ENCODE peak calls at places on chromosome 20, in eight cellular contexts. T, P, C, A, E, N, D and L are unnamed samples.

GRCh38 chr20:52244702-52245101 is 53.1 kb upstream of the ZFP64 start:
- DNase-seq in T (no peak), P (no peak), C (no peak), A (no peak), E (no peak), N (no peak), D (no peak), L (no peak)

GRCh38 chr20:5400164-5400762 is 83.5 kb upstream of the PROKR2 start:
- DNase-seq in T (peak; percentile 24), P (peak; percentile 6), C (no peak), A (peak; percentile 48), E (peak; percentile 42), N (no peak), D (no peak), L (no peak)

GRCh38 chr20:8656335-8656734 is 412.6 kb upstream of the PLCB4 start:
- DNase-seq in T (no peak), P (peak; percentile 73), C (no peak), A (peak; percentile 24), E (no peak), N (no peak), D (no peak), L (no peak)

GRCh38 chr20:46088409-46089075 is 1.2 kb downstream of the NCOA5 start:
- DNase-seq in T (peak; percentile 12), P (no peak), C (no peak), A (no peak), E (no peak), N (no peak), D (no peak), L (peak; percentile 27)

GRCh38 chr20:51497542-51498467 is 44.7 kb downstream of the NFATC2 start:
- DNase-seq in T (no peak), P (peak; percentile 30), C (peak; percentile 63), A (no peak), E (no peak), N (peak; percentile 27), D (peak; percentile 31), L (no peak)

GRCh38 chr20:58547527-58548475 is 32.6 kb upstream of the APCDD1L start:
- DNase-seq in T (peak; percentile 53), P (no peak), C (no peak), A (peak; percentile 16), E (no peak), N (no peak), D (no peak), L (no peak)

GRCh38 chr20:62558779-62559178 is 83.0 kb upstream of the GATA5 start:
- DNase-seq in T (no peak), P (peak; percentile 83), C (no peak), A (no peak), E (no peak), N (no peak), D (no peak), L (no peak)

GRCh38 chr20:35008411-35009342 is 53.0 kb downstream of the MYH7B start:
- DNase-seq in T (no peak), P (no peak), C (peak; percentile 77), A (no peak), E (no peak), N (no peak), D (peak; percentile 23), L (peak; percentile 42)

GRCh38 chr20:54361485-54361884 is 113.9 kb upstream of the DOK5 start:
- DNase-seq in T (no peak), P (no peak), C (no peak), A (no peak), E (no peak), N (no peak), D (no peak), L (no peak)

GRCh38 chr20:64176548-64177419 is 12.5 kb downstream of the MYT1 start:
- DNase-seq in T (no peak), P (no peak), C (no peak), A (no peak), E (no peak), N (no peak), D (no peak), L (no peak)

GRCh38 chr20:50191566-50192363 is 1.1 kb downstream of the CEBPB start:
- DNase-seq in T (peak; percentile 56), P (no peak), C (no peak), A (no peak), E (peak; percentile 63), N (peak; percentile 30), D (no peak), L (no peak)

GRCh38 chr20:1875762-1876161 is 19.4 kb upstream of the SIRPA start:
- DNase-seq in T (no peak), P (no peak), C (no peak), A (no peak), E (no peak), N (no peak), D (no peak), L (no peak)

GRCh38 chr20:47330933-47331708 is 25.4 kb downstream of the ZMYND8 start:
- DNase-seq in T (peak; percentile 87), P (no peak), C (no peak), A (peak; percentile 78), E (no peak), N (no peak), D (no peak), L (peak; percentile 96)

GRCh38 chr20:15976047-15976731 is 597.1 kb downstream of the KIF16B start:
- DNase-seq in T (no peak), P (no peak), C (no peak), A (no peak), E (peak; percentile 69), N (no peak), D (no peak), L (no peak)

GRCh38 chr20:34952676-34953075 is 2.9 kb downstream of the GSS start:
- DNase-seq in T (peak; percentile 43), P (no peak), C (no peak), A (no peak), E (no peak), N (no peak), D (no peak), L (peak; percentile 34)

GRCh38 chr20:40945754-40946451 is 82.7 kb upstream of the TOP1 start:
- DNase-seq in T (peak; percentile 63), P (peak; percentile 61), C (no peak), A (peak; percentile 60), E (peak; percentile 73), N (no peak), D (peak; percentile 56), L (peak; percentile 76)

GRCh38 chr20:63560856-63561609 is 7.1 kb downstream of the FNDC11 start:
- DNase-seq in T (no peak), P (no peak), C (no peak), A (no peak), E (no peak), N (no peak), D (no peak), L (no peak)

GRCh38 chr20:59081036-59081435 is 38.5 kb upstream of the PRELID3B start:
- DNase-seq in T (no peak), P (no peak), C (no peak), A (no peak), E (no peak), N (no peak), D (no peak), L (no peak)

GRCh38 chr20:50789968-50790650 is 4.8 kb upstream of the BCAS4 start:
- DNase-seq in T (no peak), P (no peak), C (no peak), A (no peak), E (no peak), N (no peak), D (peak; percentile 18), L (no peak)

GRCh38 chr20:57736738-57737347 is 27.0 kb upstream of the PMEPA1 start:
- DNase-seq in T (no peak), P (no peak), C (no peak), A (no peak), E (no peak), N (no peak), D (no peak), L (no peak)

GRCh38 chr20:49303211-49303610 is 25.4 kb upstream of the ZNFX1 start:
- DNase-seq in T (peak; percentile 58), P (no peak), C (no peak), A (no peak), E (no peak), N (no peak), D (no peak), L (peak; percentile 60)

DNA sequence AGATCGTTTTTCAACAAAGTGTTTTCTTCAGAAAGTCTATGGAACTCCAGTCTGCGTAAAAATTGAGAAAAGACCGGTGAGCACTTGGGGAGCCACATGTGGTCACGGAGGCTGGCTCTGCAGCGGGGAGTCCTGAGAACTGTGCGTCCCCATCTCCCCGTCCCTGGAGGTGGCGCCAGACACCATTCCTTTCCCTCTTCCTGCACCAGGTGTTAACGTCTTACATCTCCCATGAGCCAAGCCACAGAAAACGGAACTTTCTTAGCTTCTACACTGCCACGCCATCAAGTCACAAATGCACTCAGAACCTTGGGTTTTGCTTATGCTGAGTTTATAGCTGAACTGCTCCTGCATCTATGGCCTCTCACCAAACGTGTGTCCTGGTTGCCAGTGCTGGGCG is 62.6 kb downstream of the GINS1 start:
- DNase-seq in T (peak; percentile 35), P (no peak), C (no peak), A (peak; percentile 19), E (peak; percentile 77), N (peak; percentile 16), D (no peak), L (peak; percentile 52)
- TF ChIP-seq CTCF in T (peak; percentile 68), P (peak; percentile 8), C (no peak), A (peak; percentile 70), E (peak; percentile 58), N (peak; percentile 79), D (no peak), L (peak; percentile 39)

DNA sequence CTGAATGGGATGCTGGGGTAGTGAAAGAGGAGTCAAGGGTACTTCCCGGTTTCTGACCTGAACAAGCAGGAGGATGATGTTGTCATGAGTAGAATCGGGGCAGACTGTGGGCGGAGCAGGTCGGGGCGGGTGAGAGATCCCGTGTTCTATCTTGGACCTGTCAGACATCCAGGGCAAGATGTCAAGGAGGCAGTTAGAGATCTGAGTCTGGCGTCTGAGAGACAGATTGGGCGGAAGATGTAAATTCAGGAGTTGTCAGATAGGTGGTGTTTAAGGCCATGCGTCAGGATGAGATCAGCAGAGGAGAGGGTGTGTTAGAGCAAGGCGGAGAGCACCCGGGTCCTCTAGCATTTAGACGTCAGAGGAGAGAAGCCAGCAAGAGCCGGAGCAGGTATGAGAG is 115.5 kb downstream of the DLGAP4 start:
- DNase-seq in T (no peak), P (no peak), C (no peak), A (no peak), E (no peak), N (no peak), D (no peak), L (no peak)
- TF ChIP-seq CTCF in T (no peak), P (no peak), C (no peak), A (no peak), E (no peak), N (no peak), D (no peak), L (no peak)

DNA sequence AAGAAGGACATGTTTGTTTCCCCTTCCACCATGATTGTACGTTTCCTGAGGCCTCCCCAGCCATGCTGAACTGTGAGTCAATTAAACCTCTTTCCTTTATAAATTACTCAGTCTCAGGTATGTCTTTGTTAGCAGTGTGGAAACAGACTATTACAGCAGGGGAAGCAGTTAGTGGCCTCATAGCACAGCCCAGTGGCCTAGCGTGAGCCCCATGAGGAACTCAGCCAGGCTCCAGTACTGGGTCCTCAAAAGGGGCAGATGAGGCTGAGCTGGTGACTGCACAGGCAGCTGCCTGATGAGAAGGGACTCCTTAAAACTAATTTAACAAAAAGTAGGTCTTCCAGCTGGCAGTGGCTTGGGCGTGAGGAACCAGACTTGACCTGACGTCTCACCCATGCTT is 399.9 kb downstream of the CDH26 start:
- DNase-seq in T (no peak), P (no peak), C (no peak), A (no peak), E (no peak), N (no peak), D (no peak), L (no peak)
- TF ChIP-seq CTCF in T (no peak), P (no peak), C (no peak), A (no peak), E (no peak), N (no peak), D (no peak), L (no peak)

GRCh38 chr20:20721489-20721888 is 9.0 kb upstream of the RALGAPA2 start:
- DNase-seq in T (no peak), P (no peak), C (no peak), A (no peak), E (no peak), N (no peak), D (no peak), L (no peak)
- TF ChIP-seq CTCF in T (no peak), P (no peak), C (no peak), A (no peak), E (no peak), N (peak; percentile 3), D (no peak), L (no peak)